ENCODE peak calls at places on chromosomes 4 and X, in four cellular contexts. One of them, this sample, is unnamed.

GRCh38 chr4:62531731-62532130 is 1331.6 kb downstream of the ADGRL3 start:
- DNase-seq in NCI-H510A treated with DMSO at 0.1 percent for 48 hours: no peak
- DNase-seq in thoracic aorta: no peak
- DNase-seq in iris pigment epithelial cell: no peak
- DNase-seq in this sample: no peak

GRCh38 chr4:2788532-2789103 is 4.3 kb upstream of the SH3BP2 start:
- DNase-seq in iris pigment epithelial cell: no peak
- DNase-seq in NCI-H510A treated with DMSO at 0.1 percent for 48 hours: no peak
- DNase-seq in thoracic aorta: no peak
- DNase-seq in this sample: no peak

GRCh38 chr4:22091351-22091731 is 142.8 kb upstream of the KCNIP4 start:
- DNase-seq in iris pigment epithelial cell: no peak
- DNase-seq in thoracic aorta: no peak
- DNase-seq in NCI-H510A treated with DMSO at 0.1 percent for 48 hours: no peak
- DNase-seq in this sample: no peak

GRCh38 chr4:1323635-1324442 is 23.2 kb upstream of the UVSSA start:
- DNase-seq in thoracic aorta: no peak
- DNase-seq in iris pigment epithelial cell: peak
- DNase-seq in NCI-H510A treated with DMSO at 0.1 percent for 48 hours: no peak
- DNase-seq in this sample: no peak

GRCh38 chr4:534576-535151 is 35.7 kb downstream of the PIGG start:
- DNase-seq in thoracic aorta: no peak
- DNase-seq in NCI-H510A treated with DMSO at 0.1 percent for 48 hours: no peak
- DNase-seq in iris pigment epithelial cell: no peak
- DNase-seq in this sample: no peak

GRCh38 chr4:100894339-100894870 is 376.6 kb upstream of the EMCN start:
- DNase-seq in thoracic aorta: no peak
- DNase-seq in NCI-H510A treated with DMSO at 0.1 percent for 48 hours: no peak
- DNase-seq in iris pigment epithelial cell: no peak
- DNase-seq in this sample: no peak

GRCh38 chr4:25725870-25726269 is 70.2 kb downstream of the SLC34A2 start:
- DNase-seq in iris pigment epithelial cell: no peak
- DNase-seq in NCI-H510A treated with DMSO at 0.1 percent for 48 hours: no peak
- DNase-seq in thoracic aorta: no peak
- DNase-seq in this sample: no peak

GRCh38 chr4:93827272-93827947 is 1.1 kb upstream of the ATOH1 start:
- DNase-seq in iris pigment epithelial cell: no peak
- DNase-seq in thoracic aorta: no peak
- DNase-seq in NCI-H510A treated with DMSO at 0.1 percent for 48 hours: peak
- DNase-seq in this sample: no peak

GRCh38 chr4:41542526-41543270 is 4.7 kb downstream of the LIMCH1 start:
- DNase-seq in thoracic aorta: no peak
- DNase-seq in NCI-H510A treated with DMSO at 0.1 percent for 48 hours: no peak
- DNase-seq in iris pigment epithelial cell: no peak
- DNase-seq in this sample: no peak

GRCh38 chr4:127421418-127421817 is 211.3 kb upstream of the INTU start:
- DNase-seq in iris pigment epithelial cell: no peak
- DNase-seq in NCI-H510A treated with DMSO at 0.1 percent for 48 hours: no peak
- DNase-seq in thoracic aorta: no peak
- DNase-seq in this sample: no peak

GRCh38 chrX:122582280-122582679 is 601.8 kb upstream of the GRIA3 start:
- DNase-seq in iris pigment epithelial cell: no peak
- DNase-seq in thoracic aorta: no peak
- DNase-seq in NCI-H510A treated with DMSO at 0.1 percent for 48 hours: no peak
- DNase-seq in this sample: no peak

GRCh38 chr4:106201373-106201772 is 114.6 kb downstream of the TBCK start:
- DNase-seq in NCI-H510A treated with DMSO at 0.1 percent for 48 hours: no peak
- DNase-seq in iris pigment epithelial cell: peak
- DNase-seq in thoracic aorta: no peak
- DNase-seq in this sample: peak

GRCh38 chr4:40205259-40206198 is 8.7 kb downstream of the RHOH start:
- DNase-seq in iris pigment epithelial cell: no peak
- DNase-seq in thoracic aorta: no peak
- DNase-seq in NCI-H510A treated with DMSO at 0.1 percent for 48 hours: no peak
- DNase-seq in this sample: no peak

GRCh38 chrX:129798888-129799287 is 19.1 kb downstream of the SASH3 start:
- DNase-seq in iris pigment epithelial cell: no peak
- DNase-seq in NCI-H510A treated with DMSO at 0.1 percent for 48 hours: no peak
- DNase-seq in thoracic aorta: no peak
- DNase-seq in this sample: no peak

GRCh38 chr4:160044693-160045092 is 941.8 kb downstream of the RAPGEF2 start:
- DNase-seq in NCI-H510A treated with DMSO at 0.1 percent for 48 hours: peak
- DNase-seq in iris pigment epithelial cell: no peak
- DNase-seq in thoracic aorta: no peak
- DNase-seq in this sample: no peak

GRCh38 chr4:164081801-164082200 is 587.3 kb downstream of the TMA16 start:
- DNase-seq in NCI-H510A treated with DMSO at 0.1 percent for 48 hours: no peak
- DNase-seq in thoracic aorta: no peak
- DNase-seq in iris pigment epithelial cell: no peak
- DNase-seq in this sample: no peak

GRCh38 chr4:61556277-61556676 is 356.2 kb downstream of the ADGRL3 start:
- DNase-seq in NCI-H510A treated with DMSO at 0.1 percent for 48 hours: no peak
- DNase-seq in thoracic aorta: no peak
- DNase-seq in iris pigment epithelial cell: peak
- DNase-seq in this sample: no peak

GRCh38 chrX:40543661-40544328 is 37.0 kb upstream of the ATP6AP2 start:
- DNase-seq in NCI-H510A treated with DMSO at 0.1 percent for 48 hours: peak
- DNase-seq in iris pigment epithelial cell: peak
- DNase-seq in thoracic aorta: no peak
- DNase-seq in this sample: peak

GRCh38 chrX:66731398-66731797 is 92.5 kb upstream of the EDA2R start:
- DNase-seq in iris pigment epithelial cell: peak
- DNase-seq in NCI-H510A treated with DMSO at 0.1 percent for 48 hours: peak
- DNase-seq in thoracic aorta: no peak
- DNase-seq in this sample: no peak

GRCh38 chr4:88818650-88819470 is 121.2 kb upstream of the NAP1L5 start:
- DNase-seq in iris pigment epithelial cell: peak
- DNase-seq in thoracic aorta: no peak
- DNase-seq in NCI-H510A treated with DMSO at 0.1 percent for 48 hours: peak
- DNase-seq in this sample: peak

GRCh38 chrX:63058204-63058603 is 292.9 kb downstream of the SPIN4 start:
- DNase-seq in iris pigment epithelial cell: no peak
- DNase-seq in NCI-H510A treated with DMSO at 0.1 percent for 48 hours: no peak
- DNase-seq in thoracic aorta: no peak
- DNase-seq in this sample: no peak

GRCh38 chr4:5980436-5981155 is 37.6 kb downstream of the C4orf50 start:
- DNase-seq in thoracic aorta: no peak
- DNase-seq in iris pigment epithelial cell: no peak
- DNase-seq in NCI-H510A treated with DMSO at 0.1 percent for 48 hours: no peak
- DNase-seq in this sample: peak

GRCh38 chrX:136528645-136529315 is 3.2 kb upstream of the VGLL1 start:
- DNase-seq in iris pigment epithelial cell: peak
- DNase-seq in thoracic aorta: no peak
- DNase-seq in NCI-H510A treated with DMSO at 0.1 percent for 48 hours: no peak
- DNase-seq in this sample: no peak

GRCh38 chrX:102976793-102977495 is 39.9 kb downstream of the RAB40AL start:
- DNase-seq in iris pigment epithelial cell: peak
- DNase-seq in NCI-H510A treated with DMSO at 0.1 percent for 48 hours: no peak
- DNase-seq in thoracic aorta: no peak
- DNase-seq in this sample: no peak

This sample was measured in NCI-H1092 treated with DMSO at 0.1 percent for 48 hours.